ENCODE peak calls at places on chromosomes 1 and 21, in nine cellular contexts. F is stimulated activated effector memory CD8-positive, alpha-beta T cell treated with anti-CD3 and anti-CD28 coated beads, Interleukin-12 subunit alpha, Interleukin-12 subunit beta, amount 100 ng/mL, for 72 hours; M is lower leg skin; R is NCI-H510A treated with DMSO at 0.1 percent for 48 hours; T is effector memory CD8-positive, alpha-beta T cell; E is stimulated activated CD8-positive, alpha-beta memory T cell treated with anti-CD3 and anti-CD28 coated beads, Interleukin-2, amount 100 ng/mL, for 48 hours; X is EL; K is NCI-H2081; H is right lobe of liver. Y is an unnamed sample.

GRCh38 chr1:60634106-60634505 is 448.3 kb upstream of the NFIA start:
- DNase-seq in F (no peak), M (no peak), R (no peak), T (no peak), E (no peak), X (no peak), K (no peak), H (no peak), Y (no peak)

GRCh38 chr1:215744419-215744818 is 177.3 kb downstream of the KCTD3 start:
- DNase-seq in F (no peak), M (no peak), R (no peak), T (no peak), E (no peak), X (peak), K (no peak), H (no peak), Y (no peak)

GRCh38 chr1:41931578-41931977 is 12.9 kb upstream of the HIVEP3 start:
- DNase-seq in F (no peak), M (no peak), R (no peak), T (no peak), E (no peak), X (no peak), K (no peak), H (no peak), Y (no peak)

GRCh38 chr1:51559064-51559500 is 40.0 kb upstream of the EPS15 start:
- DNase-seq in F (no peak), M (no peak), R (no peak), T (no peak), E (no peak), X (no peak), K (no peak), H (no peak), Y (no peak)

GRCh38 chr1:235025422-235025984 is 103.1 kb downstream of the TOMM20 start:
- DNase-seq in F (no peak), M (no peak), R (no peak), T (no peak), E (no peak), X (no peak), K (no peak), H (no peak), Y (no peak)

GRCh38 chr1:150999051-150999674 is 7.5 kb downstream of the MINDY1 start:
- DNase-seq in F (no peak), M (no peak), R (no peak), T (no peak), E (no peak), X (peak), K (no peak), H (no peak), Y (no peak)

GRCh38 chr1:45473302-45473701 is 17.7 kb downstream of the TESK2 start:
- DNase-seq in F (no peak), M (no peak), R (no peak), T (no peak), E (no peak), X (no peak), K (no peak), H (no peak), Y (no peak)

GRCh38 chr21:15826908-15827601 is 97.3 kb downstream of the USP25 start:
- DNase-seq in F (no peak), M (no peak), R (no peak), T (no peak), E (no peak), X (no peak), K (no peak), H (no peak), Y (no peak)

GRCh38 chr1:182357177-182357576 is 34.4 kb downstream of the GLUL start:
- DNase-seq in F (no peak), M (no peak), R (no peak), T (no peak), E (no peak), X (no peak), K (no peak), H (no peak), Y (no peak)

GRCh38 chr1:156262461-156263287 is 14.8 kb upstream of the PAQR6 start:
- DNase-seq in F (no peak), M (no peak), R (no peak), T (no peak), E (no peak), X (peak), K (no peak), H (no peak), Y (no peak)

GRCh38 chr1:234961468-234962339 is 166.9 kb downstream of the TOMM20 start:
- DNase-seq in F (peak), M (no peak), R (no peak), T (no peak), E (no peak), X (peak), K (no peak), H (no peak), Y (no peak)

GRCh38 chr1:67583462-67583950 is 101.5 kb upstream of the GADD45A start:
- DNase-seq in F (no peak), M (no peak), R (no peak), T (no peak), E (no peak), X (no peak), K (no peak), H (no peak), Y (no peak)

GRCh38 chr1:221939598-221939997 is 197.7 kb upstream of the DUSP10 start:
- DNase-seq in F (no peak), M (no peak), R (no peak), T (no peak), E (no peak), X (no peak), K (peak), H (no peak), Y (no peak)

GRCh38 chr1:182350839-182351238 is 40.8 kb downstream of the GLUL start:
- DNase-seq in F (no peak), M (peak), R (no peak), T (no peak), E (no peak), X (no peak), K (no peak), H (no peak), Y (no peak)

GRCh38 chr1:91754348-91754747 is 131.6 kb downstream of the TGFBR3 start:
- DNase-seq in F (peak), M (no peak), R (no peak), T (no peak), E (no peak), X (peak), K (no peak), H (no peak), Y (no peak)

GRCh38 chr1:188670837-188671236 is 1806.8 kb downstream of the BRINP3 start:
- DNase-seq in F (no peak), M (no peak), R (no peak), T (no peak), E (no peak), X (no peak), K (no peak), H (no peak), Y (no peak)

GRCh38 chr1:19762175-19762779 is 37.4 kb downstream of the TMCO4 start:
- DNase-seq in F (peak), M (no peak), R (peak), T (peak), E (peak), X (peak), K (peak), H (no peak), Y (no peak)

GRCh38 chr21:38987551-38988210 is 182.0 kb downstream of the ETS2 start:
- DNase-seq in F (no peak), M (peak), R (no peak), T (no peak), E (no peak), X (no peak), K (peak), H (no peak), Y (no peak)

GRCh38 chr1:22018583-22019559 is 17.4 kb downstream of the CELA3A start:
- DNase-seq in F (peak), M (no peak), R (no peak), T (peak), E (no peak), X (peak), K (peak), H (no peak), Y (peak)

GRCh38 chr1:66571789-66572188 is 37.8 kb downstream of the SGIP1 start:
- DNase-seq in F (no peak), M (no peak), R (no peak), T (no peak), E (no peak), X (peak), K (no peak), H (no peak), Y (no peak)

GRCh38 chr1:200242379-200243041 is 167.3 kb downstream of the ZNF281 start:
- DNase-seq in F (peak), M (no peak), R (peak), T (no peak), E (no peak), X (peak), K (peak), H (no peak), Y (no peak)

GRCh38 chr1:1208713-1209433 is 2.5 kb upstream of the TNFRSF18 start:
- DNase-seq in F (no peak), M (no peak), R (no peak), T (peak), E (peak), X (peak), K (no peak), H (peak), Y (no peak)

GRCh38 chr1:150018165-150018564 is 7.6 kb upstream of the OTUD7B start:
- DNase-seq in F (no peak), M (no peak), R (no peak), T (no peak), E (no peak), X (no peak), K (no peak), H (no peak), Y (no peak)

GRCh38 chr1:101769520-101769919 is 227.2 kb downstream of the OLFM3 start:
- DNase-seq in F (no peak), M (no peak), R (peak), T (no peak), E (no peak), X (peak), K (peak), H (no peak), Y (no peak)

GRCh38 chr1:30040081-30041019 is 683.0 kb downstream of the MATN1 start:
- DNase-seq in F (no peak), M (no peak), R (no peak), T (no peak), E (no peak), X (no peak), K (no peak), H (no peak), Y (no peak)

GRCh38 chr21:28636988-28637691 is 355.5 kb downstream of the LTN1 start:
- DNase-seq in F (no peak), M (no peak), R (no peak), T (no peak), E (no peak), X (peak), K (no peak), H (no peak), Y (no peak)

GRCh38 chr1:90607736-90608135 is 109.4 kb downstream of the BARHL2 start:
- DNase-seq in F (no peak), M (no peak), R (no peak), T (no peak), E (no peak), X (no peak), K (no peak), H (no peak), Y (no peak)

GRCh38 chr21:45482899-45483821 is 59.1 kb downstream of the SLC19A1 start:
- DNase-seq in F (peak), M (no peak), R (no peak), T (no peak), E (peak), X (no peak), K (no peak), H (no peak), Y (no peak)

GRCh38 chr1:105138445-105138821 is 1388.7 kb downstream of the AMY1C start:
- DNase-seq in F (no peak), M (no peak), R (peak), T (no peak), E (no peak), X (no peak), K (peak), H (no peak), Y (no peak)